ENCODE peak calls at places on chromosome 16, in four cellular contexts. P is effector memory CD8-positive, alpha-beta T cell; F is cardiac fibroblast; J is kidney. H is an unnamed sample.

GRCh38 chr16:28563218-28563617 is 9.5 kb downstream of the SGF29 start:
- DNase-seq in P (no peak), F (no peak), J (no peak), H (no peak)

GRCh38 chr16:68538880-68539701 is at the start of gene ZFP90:
- DNase-seq in P (peak; percentile 76), F (peak; percentile 89), J (peak; percentile 95), H (peak; percentile 88)

GRCh38 chr16:46996952-46997458 is 23.5 kb upstream of the DNAJA2 start:
- DNase-seq in P (no peak), F (no peak), J (no peak), H (no peak)

GRCh38 chr16:51401673-51402072 is 250.6 kb upstream of the SALL1 start:
- DNase-seq in P (no peak), F (no peak), J (no peak), H (no peak)

GRCh38 chr16:79809376-79809775 is 208.8 kb upstream of the MAF start:
- DNase-seq in P (no peak), F (no peak), J (no peak), H (no peak)

GRCh38 chr16:85522842-85523601 is 90.1 kb upstream of the GSE1 start:
- DNase-seq in P (no peak), F (peak; percentile 80), J (no peak), H (peak; percentile 51)

GRCh38 chr16:906296-906695 is 64.5 kb downstream of the LMF1 start:
- DNase-seq in P (no peak), F (no peak), J (peak; percentile 25), H (no peak)

GRCh38 chr16:20327444-20328041 is at the start of gene GP2:
- DNase-seq in P (no peak), F (no peak), J (no peak), H (no peak)

H was measured in fibroblast of pulmonary artery.